ENCODE peak calls at places on chromosomes 3 and 15, in nine cellular contexts. M, E, B, L, F, U, J, N and G are unnamed samples. For H3K36me3, the result is how much of the 10 kb centered on the place peaks cover.

GRCh38 chr3:151796105-151796705 is 17.7 kb upstream of the AADAC start:
- DNase-seq in M (no peak), E (no peak), B (no peak), L (no peak), F (no peak), U (peak), J (no peak), N (no peak), G (no peak)

GRCh38 chr3:45143673-45144670 is 2.2 kb downstream of the CDCP1 start:
- DNase-seq in M (no peak), E (no peak), B (no peak), L (no peak), F (no peak), U (peak), J (no peak), N (no peak), G (no peak)

GRCh38 chr15:68402432-68403160 is 29.4 kb downstream of the ITGA11 start:
- DNase-seq in M (peak), E (no peak), B (peak), L (no peak), F (no peak), U (no peak), J (no peak), N (no peak), G (no peak)

GRCh38 chr3:97927699-97928098 is 44.5 kb downstream of the RIOX2 start:
- DNase-seq in M (no peak), E (no peak), B (no peak), L (no peak), F (no peak), U (peak), J (no peak), N (no peak), G (peak)

GRCh38 chr15:71109890-71110289 is 5.4 kb upstream of the THSD4 start:
- DNase-seq in M (no peak), E (no peak), B (no peak), L (no peak), F (no peak), U (no peak), J (no peak), N (no peak), G (no peak)

GRCh38 chr3:141887051-141887450 is 10.6 kb downstream of the ATP1B3 start:
- DNase-seq in M (no peak), E (no peak), B (no peak), L (no peak), F (no peak), U (no peak), J (no peak), N (no peak), G (no peak)

GRCh38 chr3:89690649-89691048 is 583.2 kb downstream of the EPHA3 start:
- DNase-seq in M (no peak), E (no peak), B (no peak), L (no peak), F (no peak), U (peak), J (no peak), N (no peak), G (no peak)

GRCh38 chr3:155791190-155791589 is 14.9 kb downstream of the C3orf33 start:
- DNase-seq in M (no peak), E (no peak), B (no peak), L (no peak), F (no peak), U (peak), J (no peak), N (no peak), G (no peak)

GRCh38 chr3:45953536-45953935 is 10.3 kb downstream of the CXCR6 start:
- DNase-seq in M (no peak), E (no peak), B (no peak), L (no peak), F (no peak), U (no peak), J (no peak), N (no peak), G (no peak)

GRCh38 chr15:62841269-62841628 is 201.3 kb upstream of the TPM1 start:
- DNase-seq in M (no peak), E (no peak), B (no peak), L (no peak), F (no peak), U (no peak), J (no peak), N (no peak), G (no peak)

GRCh38 chr3:62439176-62439813 is 65.9 kb upstream of the FEZF2 start:
- DNase-seq in M (no peak), E (no peak), B (no peak), L (no peak), F (no peak), U (no peak), J (no peak), N (no peak), G (no peak)

GRCh38 chr15:39171944-39172368 is 408.9 kb upstream of the THBS1 start:
- DNase-seq in M (peak), E (peak), B (peak), L (no peak), F (no peak), U (peak), J (peak), N (no peak), G (peak)

GRCh38 chr15:32905481-32905880 is 187.7 kb downstream of the GREM1 start:
- DNase-seq in M (no peak), E (no peak), B (no peak), L (no peak), F (no peak), U (no peak), J (no peak), N (no peak), G (no peak)

GRCh38 chr3:171971919-171972526 is 67.4 kb upstream of the FNDC3B start:
- DNase-seq in M (no peak), E (no peak), B (no peak), L (no peak), F (no peak), U (peak), J (no peak), N (no peak), G (no peak)

GRCh38 chr15:49904296-49904695 is 214.7 kb downstream of the ATP8B4 start:
- DNase-seq in M (no peak), E (no peak), B (no peak), L (no peak), F (no peak), U (no peak), J (no peak), N (no peak), G (no peak)

GRCh38 chr15:74422723-74423442 is 10.9 kb downstream of the SEMA7A start:
- DNase-seq in M (no peak), E (no peak), B (no peak), L (no peak), F (no peak), U (peak), J (no peak), N (no peak), G (peak)

GRCh38 chr3:133676336-133677118 is 14.8 kb upstream of the TOPBP1 start:
- DNase-seq in M (no peak), E (no peak), B (no peak), L (no peak), F (no peak), U (no peak), J (no peak), N (no peak), G (no peak)

GRCh38 chr3:49133226-49133951 is 539 bp upstream of the LAMB2 start:
- DNase-seq in M (peak), E (peak), B (peak), L (peak), F (peak), U (peak), J (peak), N (no peak), G (peak)

GRCh38 chr3:56052219-56052618 is 416.0 kb downstream of the ERC2 start:
- DNase-seq in M (no peak), E (no peak), B (no peak), L (no peak), F (no peak), U (no peak), J (no peak), N (no peak), G (no peak)

GRCh38 chr3:100103558-100104441 is 10.5 kb downstream of the FILIP1L start:
- DNase-seq in M (no peak), E (no peak), B (no peak), L (peak), F (no peak), U (peak), J (no peak), N (no peak), G (peak)

GRCh38 chr3:98763814-98764691 is 913 bp downstream of the ST3GAL6 start:
- DNase-seq in M (no peak), E (no peak), B (no peak), L (no peak), F (no peak), U (peak), J (no peak), N (no peak), G (no peak)

GRCh38 chr3:120693439-120694172 is 11.6 kb upstream of the HGD start:
- DNase-seq in M (no peak), E (no peak), B (no peak), L (no peak), F (no peak), U (peak), J (no peak), N (no peak), G (no peak)

GRCh38 chr3:127419140-127419539 is 131.3 kb upstream of the PRR20G start:
- DNase-seq in M (no peak), E (no peak), B (no peak), L (no peak), F (peak), U (no peak), J (no peak), N (no peak), G (no peak)

GRCh38 chr3:123094492-123094891 is 27.7 kb downstream of the PDIA5 start:
- DNase-seq in M (no peak), E (no peak), B (no peak), L (no peak), F (no peak), U (no peak), J (no peak), N (no peak), G (no peak)

GRCh38 chr15:77027697-77028450 is 32.9 kb downstream of the PSTPIP1 start:
- DNase-seq in M (peak), E (peak), B (peak), L (peak), F (peak), U (no peak), J (no peak), N (peak), G (no peak)

GRCh38 chr3:133885241-133885711 is 10.4 kb downstream of the RAB6B start:
- DNase-seq in M (no peak), E (no peak), B (no peak), L (no peak), F (no peak), U (no peak), J (no peak), N (no peak), G (no peak)

GRCh38 chr3:58486036-58486435 is 5.9 kb upstream of the KCTD6 start:
- DNase-seq in M (no peak), E (no peak), B (no peak), L (no peak), F (no peak), U (no peak), J (no peak), N (no peak), G (no peak)

GRCh38 chr3:37223084-37223975 is 48.9 kb upstream of the LRRFIP2 start:
- DNase-seq in M (no peak), E (no peak), B (no peak), L (no peak), F (no peak), U (no peak), J (no peak), N (no peak), G (peak)

GRCh38 chr15:57865294-57865693 is 158.8 kb downstream of the POLR2M start:
- DNase-seq in M (no peak), E (no peak), B (no peak), L (no peak), F (no peak), U (no peak), J (no peak), N (no peak), G (no peak)

GRCh38 chr3:151553873-151554272 is 93.0 kb upstream of the IGSF10 start:
- DNase-seq in M (no peak), E (no peak), B (no peak), L (no peak), F (no peak), U (peak), J (no peak), N (no peak), G (peak)

DNA sequence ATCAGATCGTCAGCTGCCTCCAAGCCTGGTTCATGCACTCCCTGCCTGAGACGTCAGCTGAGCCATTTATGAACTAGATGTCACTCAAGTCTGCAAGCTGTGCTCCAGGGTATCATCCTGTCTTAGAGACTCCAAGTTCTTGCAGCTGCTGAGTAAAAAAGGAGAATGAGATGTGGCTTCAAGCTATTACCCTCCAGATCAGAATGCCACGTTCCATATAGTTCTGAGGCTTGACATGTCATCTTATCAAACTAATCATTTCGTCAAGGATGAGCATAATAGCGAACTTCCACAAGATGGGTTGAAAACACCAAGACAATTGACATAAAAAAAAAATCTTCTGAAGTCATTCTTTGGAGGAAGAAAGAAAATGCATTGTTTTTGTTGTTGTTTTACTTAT is 766.2 kb downstream of the TBL1XR1 start:
- DNase-seq in M (no peak), E (no peak), B (no peak), L (no peak), F (no peak), U (no peak), J (no peak), N (no peak), G (no peak)
- TF ChIP-seq CTCF in M (no peak), E (no peak), B (no peak), L (no peak), F (no peak), U (no peak), J (no peak), N (no peak), G (no peak)

GRCh38 chr3:149957352-149958140 is 13.1 kb downstream of the PFN2 start:
- DNase-seq in M (no peak), E (no peak), B (no peak), L (no peak), F (no peak), U (no peak), J (no peak), N (no peak), G (no peak)
- H3K36me3 ChIP-seq in M (under half), E (under half), B (under half), L (under half), F (under half), U (under half), J (under half), N (under half), G (under half)

DNA sequence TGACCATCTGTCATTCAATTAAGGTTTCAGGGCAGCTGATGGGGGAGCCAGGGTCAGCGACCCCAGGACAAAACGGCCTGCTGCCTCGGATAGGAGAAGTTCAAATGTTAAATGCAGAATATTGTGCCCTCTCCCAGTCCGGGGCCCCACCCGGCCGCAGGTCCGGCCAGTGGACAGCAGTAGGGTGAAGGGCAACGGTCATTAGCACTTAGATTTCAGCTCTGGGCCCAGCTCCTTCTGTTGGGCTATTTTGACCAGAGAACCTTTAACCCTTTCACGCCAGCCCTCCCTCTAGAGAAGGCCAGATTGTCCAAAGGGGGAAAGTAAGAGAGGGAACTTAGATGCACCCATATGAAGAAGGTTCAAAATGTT is 16.1 kb upstream of the ONECUT1 start:
- DNase-seq in M (no peak), E (no peak), B (no peak), L (peak), F (no peak), U (no peak), J (no peak), N (no peak), G (no peak)
- H3K4me3 ChIP-seq in M (no peak), E (no peak), B (no peak), L (peak), F (no peak), U (no peak), J (no peak), N (no peak), G (no peak)

GRCh38 chr15:78925956-78926743 is 18.7 kb downstream of the CTSH start:
- DNase-seq in M (no peak), E (no peak), B (peak), L (no peak), F (no peak), U (no peak), J (no peak), N (no peak), G (no peak)
- TF ChIP-seq CTCF in M (no peak), E (no peak), B (no peak), L (no peak), F (no peak), U (no peak), J (no peak), N (no peak), G (no peak)